ENCODE peak calls at places on chromosome 17, in seven cellular contexts. H, U, V, F, S, Z and E are unnamed samples.

GRCh38 chr17:81711814-81712467 is at the start of gene SLC25A10:
- DNase-seq in H (peak), U (peak), V (peak), F (peak), S (peak), Z (peak), E (peak)

GRCh38 chr17:74870512-74870911 is 2.3 kb downstream of the FDXR start:
- DNase-seq in H (no peak), U (no peak), V (no peak), F (peak), S (no peak), Z (peak), E (no peak)

GRCh38 chr17:78381601-78382168 is 3.2 kb downstream of the PGS1 start:
- DNase-seq in H (no peak), U (no peak), V (no peak), F (no peak), S (no peak), Z (no peak), E (no peak)

GRCh38 chr17:69729937-69730336 is 315.4 kb downstream of the MAP2K6 start:
- DNase-seq in H (no peak), U (no peak), V (no peak), F (peak), S (no peak), Z (no peak), E (no peak)

GRCh38 chr17:38916771-38917170 is 8.6 kb upstream of the LASP1NB start:
- DNase-seq in H (no peak), U (no peak), V (no peak), F (no peak), S (no peak), Z (no peak), E (no peak)

GRCh38 chr17:72413077-72414031 is 292.5 kb downstream of the SOX9 start:
- DNase-seq in H (no peak), U (no peak), V (no peak), F (no peak), S (no peak), Z (no peak), E (no peak)

GRCh38 chr17:56917559-56918296 is 3.9 kb upstream of the TRIM25 start:
- DNase-seq in H (no peak), U (no peak), V (no peak), F (peak), S (no peak), Z (no peak), E (no peak)

GRCh38 chr17:66087073-66087472 is 104.9 kb downstream of the CEP112 start:
- DNase-seq in H (no peak), U (no peak), V (no peak), F (peak), S (no peak), Z (no peak), E (no peak)

GRCh38 chr17:6257339-6257738 is 177.6 kb downstream of the AIPL1 start:
- DNase-seq in H (no peak), U (no peak), V (no peak), F (no peak), S (no peak), Z (no peak), E (no peak)

GRCh38 chr17:78022425-78022824 is 63.9 kb downstream of the TNRC6C start:
- DNase-seq in H (no peak), U (no peak), V (no peak), F (no peak), S (no peak), Z (no peak), E (no peak)

GRCh38 chr17:2571523-2572303 is 21.7 kb upstream of the PAFAH1B1 start:
- DNase-seq in H (no peak), U (no peak), V (no peak), F (no peak), S (no peak), Z (no peak), E (no peak)

GRCh38 chr17:32863559-32863958 is 13.4 kb downstream of the MYO1D start:
- DNase-seq in H (no peak), U (no peak), V (no peak), F (no peak), S (no peak), Z (no peak), E (no peak)

GRCh38 chr17:260031-260791 is 78.8 kb upstream of the DOC2B start:
- DNase-seq in H (no peak), U (no peak), V (peak), F (no peak), S (no peak), Z (peak), E (no peak)

GRCh38 chr17:48037036-48037881 is at the start of gene COPZ2:
- DNase-seq in H (no peak), U (no peak), V (peak), F (peak), S (no peak), Z (peak), E (peak)